ENCODE peak calls at places on chromosomes 3 and 15, in four cellular contexts. A, X, E and G are unnamed samples.
A peak's percentile ranks its signal among the peaks of the same experiment; 100 is the strongest.

GRCh38 chr3:14562441-14562840 is 22.3 kb upstream of the GRIP2 start:
- DNase-seq in X (no peak), A (no peak), E (no peak), G (no peak)

GRCh38 chr15:99958426-99959097 is 225.3 kb upstream of the LYSMD4 start:
- DNase-seq in E (no peak), X (no peak), A (no peak), G (no peak)

GRCh38 chr3:121997372-121997771 is 24.7 kb downstream of the ILDR1 start:
- DNase-seq in A (no peak), X (no peak), E (no peak), G (no peak)

GRCh38 chr3:167754049-167754448 is 18.5 kb downstream of the SERPINI1 start:
- DNase-seq in E (no peak), A (no peak), X (no peak), G (no peak)

GRCh38 chr15:77944002-77944867 is 133.3 kb downstream of the TBC1D2B start:
- DNase-seq in X (peak; percentile 80), E (peak; percentile 88), A (no peak), G (peak; percentile 80)

GRCh38 chr3:186772886-186773417 is 10.4 kb upstream of the EIF4A2 start:
- DNase-seq in A (no peak), E (peak; percentile 79), X (peak; percentile 60), G (peak; percentile 53)

GRCh38 chr3:11591401-11592266 is 52.1 kb downstream of the VGLL4 start:
- DNase-seq in A (no peak), E (no peak), X (peak; percentile 54), G (peak; percentile 67)

GRCh38 chr15:40280260-40281056 is 2.4 kb downstream of the ANKRD63 start:
- DNase-seq in E (no peak), A (no peak), X (no peak), G (no peak)

GRCh38 chr15:79028411-79028964 is 62.1 kb downstream of the RASGRF1 start:
- DNase-seq in E (peak; percentile 26), X (no peak), A (no peak), G (peak; percentile 70)

GRCh38 chr3:106168941-106169340 is 300.1 kb upstream of the CBLB start:
- DNase-seq in X (no peak), E (no peak), A (no peak), G (no peak)

GRCh38 chr3:7015683-7016440 is 154.9 kb downstream of the GRM7 start:
- DNase-seq in A (no peak), E (no peak), X (no peak), G (no peak)

GRCh38 chr15:69663982-69664381 is 211.4 kb downstream of the RPLP1 start:
- DNase-seq in E (no peak), A (no peak), X (no peak), G (no peak)

GRCh38 chr15:58552505-58553364 is 120.9 kb downstream of the LIPC start:
- DNase-seq in X (no peak), E (no peak), A (no peak), G (no peak)

GRCh38 chr3:21573291-21573690 is 177.7 kb downstream of the ZNF385D start:
- DNase-seq in X (no peak), E (no peak), A (no peak), G (no peak)

GRCh38 chr15:81427176-81427575 is 53.2 kb upstream of the TMC3 start:
- DNase-seq in E (no peak), X (no peak), A (no peak), G (no peak)

GRCh38 chr15:63994073-63994600 is 52.1 kb downstream of the DAPK2 start:
- DNase-seq in A (no peak), E (no peak), X (no peak), G (no peak)

GRCh38 chr3:86814918-86815655 is 175.9 kb downstream of the VGLL3 start:
- DNase-seq in X (no peak), E (no peak), A (no peak), G (no peak)

GRCh38 chr3:120429921-120430361 is 20.9 kb downstream of the FSTL1 start:
- DNase-seq in A (no peak), X (no peak), E (no peak), G (no peak)

GRCh38 chr15:71443538-71443937 is 328.3 kb downstream of the THSD4 start:
- DNase-seq in X (peak; percentile 72), A (no peak), E (peak; percentile 62), G (peak; percentile 30)

GRCh38 chr3:186882881-186883685 is 40.6 kb downstream of the ADIPOQ start:
- DNase-seq in A (no peak), E (no peak), X (no peak), G (no peak)

GRCh38 chr3:69386535-69387385 is 872 bp upstream of the FRMD4B start:
- DNase-seq in E (no peak), A (no peak), X (no peak), G (no peak)

GRCh38 chr3:8658326-8659212 is 14.0 kb upstream of the SSUH2 start:
- DNase-seq in A (peak; percentile 45), E (peak; percentile 57), X (peak; percentile 96), G (peak; percentile 70)

GRCh38 chr15:32834156-32834555 is 116.4 kb downstream of the GREM1 start:
- DNase-seq in X (no peak), E (no peak), A (peak; percentile 39), G (no peak)

GRCh38 chr3:17747184-17747889 is 4.9 kb upstream of the TBC1D5 start:
- DNase-seq in X (no peak), E (no peak), A (peak; percentile 73), G (no peak)

GRCh38 chr3:31668258-31668657 is 135.5 kb downstream of the STT3B start:
- DNase-seq in X (no peak), E (no peak), A (no peak), G (no peak)

GRCh38 chr15:58515807-58516206 is 84.0 kb downstream of the LIPC start:
- DNase-seq in E (no peak), A (peak; percentile 20), X (no peak), G (no peak)

GRCh38 chr3:88044411-88044810 is 14.4 kb downstream of the CGGBP1 start:
- DNase-seq in E (no peak), X (no peak), A (no peak), G (no peak)

GRCh38 chr3:141052570-141053069 is 1.5 kb downstream of the SPSB4 start:
- DNase-seq in X (no peak), E (no peak), A (no peak), G (no peak)

GRCh38 chr15:60372756-60373155 is 25.0 kb downstream of the ANXA2 start:
- DNase-seq in A (no peak), E (no peak), X (no peak), G (no peak)

GRCh38 chr15:90956551-90957104 is 1.9 kb downstream of the RCCD1 start:
- DNase-seq in E (peak; percentile 82), X (peak; percentile 83), A (no peak), G (peak; percentile 76)

GRCh38 chr3:13407475-13407874 is 12.6 kb downstream of the NUP210 start:
- DNase-seq in X (no peak), E (no peak), A (no peak), G (no peak)

GRCh38 chr3:188230962-188231361 is 77.0 kb downstream of the LPP start:
- DNase-seq in E (no peak), X (no peak), A (no peak), G (no peak)

GRCh38 chr3:52225452-52226228 is at the start of gene TLR9:
- DNase-seq in A (peak; percentile 71), X (no peak), E (peak; percentile 63), G (no peak)

GRCh38 chr3:125602752-125603649 is 7.7 kb upstream of the OSBPL11 start:
- DNase-seq in E (no peak), A (no peak), X (no peak), G (no peak)
- TF ChIP-seq EP300 in E (no peak), A (no peak), X (no peak), G (no peak)

GRCh38 chr3:156612906-156613305 is 58.0 kb upstream of the SSR3 start:
- DNase-seq in X (no peak), E (no peak), A (no peak), G (no peak)

GRCh38 chr3:156617781-156618180 is 56.6 kb upstream of the TIPARP start:
- DNase-seq in E (no peak), X (no peak), A (no peak), G (no peak)

GRCh38 chr3:156614642-156615511 is 59.5 kb upstream of the TIPARP start:
- DNase-seq in E (no peak), X (no peak), A (no peak), G (no peak)

GRCh38 chr3:156617145-156617544 is 57.2 kb upstream of the TIPARP start:
- DNase-seq in A (no peak), X (no peak), E (no peak), G (no peak)

GRCh38 chr3:156615592-156616173 is 58.7 kb upstream of the TIPARP start:
- DNase-seq in X (no peak), A (no peak), E (no peak), G (no peak)
- H3K27ac ChIP-seq in X (no peak overlapping the region), A (no peak overlapping the region), E (no peak overlapping the region), G (no peak overlapping the region)

GRCh38 chr3:71064288-71064975 is 519.1 kb downstream of the FOXP1 start:
- DNase-seq in A (no peak), X (peak; percentile 57), E (peak; percentile 62), G (no peak)
- TF ChIP-seq CTCF in A (no peak), X (no peak), E (no peak), G (no peak)

GRCh38 chr3:169149349-169149890 is 514.1 kb downstream of the MECOM start:
- DNase-seq in X (peak; percentile 93), A (peak; percentile 4), E (peak; percentile 90), G (peak; percentile 51)
- TF ChIP-seq EP300 in X (no peak), A (no peak), E (no peak), G (peak; percentile 42)

GRCh38 chr3:30644615-30645014 is 38.2 kb downstream of the TGFBR2 start:
- DNase-seq in A (no peak), X (peak; percentile 40), E (peak; percentile 47), G (peak; percentile 73)

GRCh38 chr3:30640856-30641255 is 34.5 kb downstream of the TGFBR2 start:
- DNase-seq in E (no peak), X (no peak), A (no peak), G (no peak)

GRCh38 chr3:30643763-30644462 is 37.5 kb downstream of the TGFBR2 start:
- DNase-seq in E (peak; percentile 59), X (peak; percentile 31), A (no peak), G (no peak)

GRCh38 chr3:30641612-30642251 is 35.3 kb downstream of the TGFBR2 start:
- DNase-seq in E (no peak), A (no peak), X (no peak), G (no peak)

DNA sequence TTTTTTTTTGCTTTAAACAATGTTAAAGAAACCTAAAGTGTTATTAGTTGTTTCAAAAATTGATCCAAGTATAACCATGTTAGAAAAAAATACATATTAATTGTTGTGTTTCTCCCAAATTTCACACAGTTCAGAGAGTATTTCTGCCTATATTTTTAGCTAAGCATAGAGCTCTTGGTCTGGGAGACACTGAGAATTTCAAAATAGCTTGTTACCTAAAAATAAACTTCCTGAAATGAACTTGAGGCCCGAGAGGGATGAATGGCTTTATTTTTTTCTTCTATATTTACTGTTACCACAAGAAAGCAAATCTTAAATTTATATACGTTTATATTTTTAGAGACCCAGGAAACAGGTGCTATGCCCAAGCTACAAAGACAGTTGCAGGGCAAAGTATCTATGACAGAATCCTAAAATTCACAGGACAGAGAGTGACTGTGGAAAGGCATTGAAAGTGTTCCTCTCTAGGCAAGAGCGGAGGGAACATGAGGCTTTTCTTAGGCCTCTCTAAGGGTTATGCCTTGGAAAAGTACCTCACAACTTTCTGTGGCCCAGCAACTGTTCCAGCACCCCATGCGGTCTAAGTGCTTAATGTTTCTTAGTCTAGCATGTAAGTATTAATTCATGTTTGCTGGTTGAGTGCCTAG is 36.4 kb downstream of the TGFBR2 start:
- DNase-seq in E (no peak), A (no peak), X (no peak), G (no peak)
- H3K27ac ChIP-seq in E (peak overlapping the region; percentile 82), A (no peak overlapping the region), X (no peak overlapping the region), G (peak overlapping the region; percentile 61)

GRCh38 chr3:149958171-149958796 is 12.4 kb downstream of the PFN2 start:
- DNase-seq in A (no peak), E (no peak), X (no peak), G (no peak)
- TF ChIP-seq CTCF in A (no peak), E (no peak), X (no peak), G (no peak)